ENCODE peak calls at places on chromosome 14, in seven cellular contexts. M is transverse colon, L is stomach, I is cardiac muscle cell, Y is SK-N-SH, K is heart left ventricle, O is GM23338. W is an unnamed sample.
A peak's percentile ranks its signal among the peaks of the same experiment; 100 is the strongest.

GRCh38 chr14:65446159-65446558 is 33.6 kb downstream of the FUT8 start:
- DNase-seq in M (no peak), L (no peak), I (no peak), Y (no peak), K (no peak), O (no peak), W (no peak)

GRCh38 chr14:22900088-22900799 is 17.2 kb downstream of the REM2 start:
- DNase-seq in M (peak; percentile 44), L (no peak), I (peak; percentile 76), Y (peak; percentile 72), K (no peak), O (peak; percentile 90), W (peak; percentile 64)

GRCh38 chr14:96304956-96305355 is 48.9 kb downstream of the BDKRB1 start:
- DNase-seq in M (no peak), L (no peak), I (peak; percentile 34), Y (no peak), K (no peak), O (peak; percentile 81), W (no peak)

GRCh38 chr14:89310211-89310610 is 106.8 kb downstream of the FOXN3 start:
- DNase-seq in M (no peak), L (no peak), I (no peak), Y (no peak), K (no peak), O (no peak), W (no peak)

GRCh38 chr14:50791201-50791600 is 39.8 kb downstream of the NIN start:
- DNase-seq in M (no peak), L (no peak), I (no peak), Y (no peak), K (no peak), O (no peak), W (no peak)

GRCh38 chr14:73633115-73633514 is 11.7 kb upstream of the DNAL1 start:
- DNase-seq in M (no peak), L (no peak), I (no peak), Y (no peak), K (no peak), O (no peak), W (no peak)

GRCh38 chr14:41636492-41637392 is 30.1 kb downstream of the LRFN5 start:
- DNase-seq in M (no peak), L (no peak), I (no peak), Y (no peak), K (no peak), O (peak; percentile 11), W (no peak)

GRCh38 chr14:88518592-88519512 is 36.0 kb downstream of the PTPN21 start:
- DNase-seq in M (no peak), L (no peak), I (no peak), Y (no peak), K (no peak), O (no peak), W (no peak)

GRCh38 chr14:52918486-52918885 is 32.4 kb downstream of the FERMT2 start:
- DNase-seq in M (no peak), L (no peak), I (no peak), Y (no peak), K (no peak), O (no peak), W (no peak)

GRCh38 chr14:22221508-22221907 is 367.5 kb downstream of the DAD1 start:
- DNase-seq in M (no peak), L (no peak), I (no peak), Y (peak; percentile 4), K (no peak), O (peak; percentile 61), W (no peak)

GRCh38 chr14:63297387-63297786 is 21.3 kb downstream of the GPHB5 start:
- DNase-seq in M (no peak), L (no peak), I (no peak), Y (no peak), K (no peak), O (peak; percentile 21), W (no peak)

GRCh38 chr14:65495196-65495595 is 82.7 kb downstream of the FUT8 start:
- DNase-seq in M (no peak), L (no peak), I (no peak), Y (no peak), K (no peak), O (no peak), W (no peak)

GRCh38 chr14:97723321-97723720 is 926.1 kb downstream of the VRK1 start:
- DNase-seq in M (no peak), L (no peak), I (no peak), Y (no peak), K (no peak), O (no peak), W (no peak)

GRCh38 chr14:96863327-96863985 is 66.3 kb downstream of the VRK1 start:
- DNase-seq in M (no peak), L (no peak), I (no peak), Y (no peak), K (no peak), O (peak; percentile 51), W (no peak)

GRCh38 chr14:20789230-20789813 is 8.3 kb downstream of the RNASE6 start:
- DNase-seq in M (no peak), L (no peak), I (no peak), Y (no peak), K (no peak), O (no peak), W (no peak)

GRCh38 chr14:39430762-39431415 is 1.3 kb downstream of the FBXO33 start:
- DNase-seq in M (no peak), L (no peak), I (no peak), Y (no peak), K (no peak), O (no peak), W (no peak)

GRCh38 chr14:93430889-93431670 is at the start of gene UNC79:
- DNase-seq in M (no peak), L (no peak), I (peak; percentile 72), Y (peak; percentile 80), K (no peak), O (peak; percentile 86), W (peak; percentile 16)

GRCh38 chr14:32208490-32208889 is 5.4 kb upstream of the RNU6-8 start:
- DNase-seq in M (no peak), L (no peak), I (no peak), Y (no peak), K (no peak), O (no peak), W (no peak)

GRCh38 chr14:75689012-75689411 is 28.0 kb downstream of the TTLL5 start:
- DNase-seq in M (no peak), L (no peak), I (no peak), Y (no peak), K (peak; percentile 18), O (no peak), W (no peak)

GRCh38 chr14:23864856-23865255 is 88.7 kb upstream of the DHRS4 start:
- DNase-seq in M (no peak), L (no peak), I (no peak), Y (no peak), K (no peak), O (no peak), W (no peak)

GRCh38 chr14:23286904-23287479 is 1.1 kb upstream of the HOMEZ start:
- DNase-seq in M (no peak), L (no peak), I (no peak), Y (no peak), K (no peak), O (no peak), W (no peak)

GRCh38 chr14:65791551-65791981 is 379.0 kb downstream of the FUT8 start:
- DNase-seq in M (no peak), L (no peak), I (no peak), Y (peak; percentile 21), K (no peak), O (no peak), W (no peak)

GRCh38 chr14:69014829-69015259 is 35.7 kb upstream of the ACTN1 start:
- DNase-seq in M (no peak), L (no peak), I (no peak), Y (no peak), K (no peak), O (no peak), W (no peak)

GRCh38 chr14:102320671-102321455 is 1.3 kb downstream of the ZNF839 start:
- DNase-seq in M (no peak), L (no peak), I (no peak), Y (no peak), K (no peak), O (no peak), W (no peak)
- H3K4me1 ChIP-seq in M (peaks cover 41% of the 10 kb centered on the region), L (peaks cover 21% of the 10 kb centered on the region), I (peaks cover 8% of the 10 kb centered on the region), Y (peaks cover 27% of the 10 kb centered on the region), K (peaks cover 33% of the 10 kb centered on the region), O (peaks cover 26% of the 10 kb centered on the region), W (peaks cover 37% of the 10 kb centered on the region)

GRCh38 chr14:61502459-61503093 is 181.2 kb downstream of the PRKCH start:
- DNase-seq in M (no peak), L (no peak), I (no peak), Y (no peak), K (no peak), O (peak; percentile 64), W (no peak)
- TF ChIP-seq CTCF in M (no peak), L (no peak), I (no peak), Y (no peak), K (no peak), O (no peak), W (no peak)

GRCh38 chr14:34571771-34572170 is 32.3 kb upstream of the EAPP start:
- DNase-seq in M (no peak), L (no peak), I (no peak), Y (no peak), K (no peak), O (no peak), W (no peak)
- H3K36me3 ChIP-seq in M (peaks cover 44% of the 10 kb centered on the region), L (peaks cover 99% of the 10 kb centered on the region), I (peaks cover 36% of the 10 kb centered on the region), Y (peaks cover 20% of the 10 kb centered on the region), K (peaks cover 35% of the 10 kb centered on the region), O (peaks cover 21% of the 10 kb centered on the region), W (no peaks in the 10 kb centered on the region)

DNA sequence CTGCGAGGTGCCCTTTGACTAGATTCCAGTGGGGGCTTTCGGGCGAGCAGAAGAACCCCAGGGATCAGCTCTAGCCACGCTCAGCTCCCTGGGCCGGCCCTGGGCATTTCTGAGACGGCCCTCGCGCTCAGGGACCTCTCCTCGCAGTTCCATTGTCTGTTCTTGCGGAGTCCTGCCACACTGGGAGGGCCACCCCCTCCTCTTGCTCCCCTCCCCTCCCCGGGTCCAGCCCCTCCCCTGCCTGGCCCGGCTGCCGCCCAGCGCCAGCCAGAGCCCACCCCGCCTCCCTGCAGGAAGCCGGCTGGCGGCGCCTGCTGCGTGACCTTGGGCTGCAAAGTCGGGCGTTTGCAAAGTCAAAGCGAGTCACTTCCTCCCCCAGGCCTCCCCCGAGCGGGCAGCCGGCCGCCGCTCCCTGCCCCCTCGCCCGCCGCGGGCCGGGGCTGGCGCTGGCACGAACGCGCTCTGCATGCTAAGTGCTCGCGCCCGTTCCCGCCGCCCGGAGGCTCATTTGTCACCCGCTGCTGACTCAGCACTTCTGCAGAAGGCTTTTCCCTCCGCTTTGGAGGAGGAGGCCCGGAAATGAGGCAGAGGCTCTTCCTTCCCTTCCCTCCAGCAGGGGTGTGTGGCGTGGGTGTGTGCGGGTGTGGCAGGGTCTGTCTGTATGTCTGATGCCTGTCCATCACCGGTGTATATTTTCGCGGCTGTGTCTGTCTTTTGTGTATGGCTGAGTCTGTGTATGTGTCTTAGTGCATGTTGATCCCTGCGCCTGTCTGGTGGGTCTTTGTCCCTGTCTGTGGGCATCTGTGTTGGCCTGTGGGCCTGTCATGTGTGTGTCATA is 72.0 kb downstream of the IRF2BPL start:
- DNase-seq in M (peak; percentile 92), L (peak; percentile 93), I (peak; percentile 96), Y (peak; percentile 91), K (peak; percentile 92), O (peak; percentile 98), W (peak; percentile 71)
- H3K4me1 ChIP-seq in M (peaks cover 62% of the 10 kb centered on the region), L (peaks cover 49% of the 10 kb centered on the region), I (peaks cover 47% of the 10 kb centered on the region), Y (peaks cover 68% of the 10 kb centered on the region), K (peaks cover 53% of the 10 kb centered on the region), O (peaks cover 58% of the 10 kb centered on the region), W (peaks cover 14% of the 10 kb centered on the region)

GRCh38 chr14:99531221-99532096 is 50.2 kb downstream of the CCNK start:
- DNase-seq in M (no peak), L (no peak), I (no peak), Y (no peak), K (no peak), O (peak; percentile 53), W (no peak)
- TF ChIP-seq CTCF in M (no peak), L (no peak), I (no peak), Y (no peak), K (no peak), O (no peak), W (no peak)

GRCh38 chr14:103949386-103949785 is 7.1 kb upstream of the RD3L start:
- DNase-seq in M (no peak), L (no peak), I (no peak), Y (no peak), K (no peak), O (no peak), W (no peak)
- H3K36me3 ChIP-seq in M (no peaks in the 10 kb centered on the region), L (no peaks in the 10 kb centered on the region), I (no peaks in the 10 kb centered on the region), Y (no peaks in the 10 kb centered on the region), K (no peaks in the 10 kb centered on the region), O (no peaks in the 10 kb centered on the region), W (no peaks in the 10 kb centered on the region)

W was measured in Caco-2.